ENCODE peak calls at places on chromosome 1, in ten cellular contexts. Q is A172; O is cerebellar cortex; A is RWPE2; R is fibroblast of mammary gland; N is stromal cell of bone marrow; F is activated CD4-positive, alpha-beta T cell treated with anti-CD3 and anti-CD28 coated beads, Interleukin-2, amount 50 U/mL, for 1 hour; S is HuH-7; W is mucosa of descending colon; I is transverse colon. L is an unnamed sample.

GRCh38 chr1:200154069-200154767 is 126.7 kb downstream of the NR5A2 start:
- DNase-seq in Q (peak), O (no peak), A (no peak), R (no peak), N (no peak), F (peak), S (no peak), W (no peak), I (peak), L (peak)

GRCh38 chr1:200173097-200173629 is 145.7 kb downstream of the NR5A2 start:
- DNase-seq in Q (no peak), O (no peak), A (no peak), R (no peak), N (no peak), F (no peak), S (no peak), W (no peak), I (no peak), L (no peak)

GRCh38 chr1:10599194-10599861 is 124.6 kb downstream of the PEX14 start:
- DNase-seq in Q (peak), O (no peak), A (no peak), R (peak), N (peak), F (no peak), S (peak), W (no peak), I (no peak), L (peak)

GRCh38 chr1:210292276-210292851 is 36.3 kb upstream of the HHAT start:
- DNase-seq in Q (peak), O (no peak), A (no peak), R (no peak), N (no peak), F (peak), S (no peak), W (peak), I (peak), L (no peak)

GRCh38 chr1:20216574-20216973 is 30.3 kb upstream of the PLA2G2C start:
- DNase-seq in Q (peak), O (no peak), A (no peak), R (peak), N (no peak), F (no peak), S (peak), W (no peak), I (peak), L (peak)

GRCh38 chr1:117828206-117828605 is 101.2 kb downstream of the GDAP2 start:
- DNase-seq in Q (no peak), O (no peak), A (no peak), R (peak), N (peak), F (no peak), S (no peak), W (peak), I (peak), L (peak)

GRCh38 chr1:9922342-9922741 is 12.3 kb upstream of the CTNNBIP1 start:
- DNase-seq in Q (no peak), O (peak), A (no peak), R (no peak), N (no peak), F (no peak), S (peak), W (no peak), I (no peak), L (peak)

GRCh38 chr1:43451701-43452532 is 1.8 kb downstream of the HYI start:
- DNase-seq in Q (no peak), O (no peak), A (no peak), R (no peak), N (no peak), F (no peak), S (no peak), W (peak), I (no peak), L (no peak)

GRCh38 chr1:237470712-237471310 is 419.9 kb downstream of the ZP4 start:
- DNase-seq in Q (peak), O (peak), A (no peak), R (no peak), N (no peak), F (no peak), S (no peak), W (no peak), I (no peak), L (no peak)

GRCh38 chr1:40806724-40807675 is 23.4 kb downstream of the KCNQ4 start:
- DNase-seq in Q (no peak), O (no peak), A (no peak), R (no peak), N (no peak), F (no peak), S (no peak), W (no peak), I (no peak), L (no peak)

GRCh38 chr1:47460040-47460439 is 22.2 kb downstream of the FOXD2 start:
- DNase-seq in Q (no peak), O (no peak), A (no peak), R (no peak), N (no peak), F (no peak), S (no peak), W (no peak), I (no peak), L (peak)

GRCh38 chr1:2606004-2606805 is 19.6 kb downstream of the PRXL2B start:
- DNase-seq in Q (no peak), O (no peak), A (peak), R (no peak), N (no peak), F (no peak), S (no peak), W (no peak), I (no peak), L (no peak)

GRCh38 chr1:211145944-211146343 is 12.0 kb upstream of the KCNH1 start:
- DNase-seq in Q (peak), O (no peak), A (no peak), R (no peak), N (no peak), F (no peak), S (no peak), W (no peak), I (peak), L (no peak)

GRCh38 chr1:73674945-73675561 is 522.9 kb downstream of the LRRIQ3 start:
- DNase-seq in Q (peak), O (peak), A (no peak), R (peak), N (peak), F (no peak), S (peak), W (no peak), I (no peak), L (peak)

GRCh38 chr1:28173980-28174297 is 2.6 kb downstream of the PTAFR start:
- DNase-seq in Q (no peak), O (no peak), A (no peak), R (peak), N (no peak), F (no peak), S (no peak), W (no peak), I (no peak), L (peak)

GRCh38 chr1:226653311-226653921 is 85.7 kb downstream of the ITPKB start:
- DNase-seq in Q (no peak), O (no peak), A (no peak), R (no peak), N (no peak), F (peak), S (no peak), W (peak), I (peak), L (no peak)

GRCh38 chr1:33176362-33176850 is 5.4 kb downstream of the TRIM62 start:
- DNase-seq in Q (peak), O (peak), A (no peak), R (peak), N (peak), F (no peak), S (no peak), W (no peak), I (no peak), L (peak)

GRCh38 chr1:147337040-147337439 is 94.6 kb downstream of the CHD1L start:
- DNase-seq in Q (no peak), O (peak), A (no peak), R (peak), N (no peak), F (no peak), S (no peak), W (no peak), I (no peak), L (no peak)